ENCODE peak calls at places on chromosomes 1 and 21, in seven cellular contexts. X, J, F, A, N, M and C are unnamed samples.

GRCh38 chr1:3018576-3018975 is 2.7 kb upstream of the ACTRT2 start:
- DNase-seq in X (no peak), J (no peak), F (no peak), A (no peak), N (no peak), M (no peak), C (no peak)

GRCh38 chr1:2314297-2314802 is 77.0 kb downstream of the MORN1 start:
- DNase-seq in X (no peak), J (peak; percentile 70), F (peak; percentile 51), A (peak; percentile 73), N (peak; percentile 23), M (peak; percentile 59), C (peak; percentile 92)

GRCh38 chr1:30718636-30719405 is 4.6 kb downstream of the MATN1 start:
- DNase-seq in X (no peak), J (peak; percentile 91), F (peak; percentile 81), A (no peak), N (peak; percentile 98), M (no peak), C (peak; percentile 94)

GRCh38 chr1:209512821-209513220 is 70.7 kb upstream of the CAMK1G start:
- DNase-seq in X (no peak), J (no peak), F (no peak), A (no peak), N (peak; percentile 24), M (no peak), C (no peak)

GRCh38 chr1:240776237-240776636 is 164.3 kb upstream of the GREM2 start:
- DNase-seq in X (no peak), J (no peak), F (no peak), A (peak; percentile 63), N (no peak), M (no peak), C (no peak)

GRCh38 chr1:2625311-2625710 is 7.5 kb downstream of the MMEL1 start:
- DNase-seq in X (no peak), J (no peak), F (no peak), A (no peak), N (no peak), M (no peak), C (no peak)

GRCh38 chr21:44836666-44837471 is 19.0 kb upstream of the SUMO3 start:
- DNase-seq in X (no peak), J (no peak), F (no peak), A (peak; percentile 86), N (peak; percentile 25), M (peak; percentile 35), C (no peak)

GRCh38 chr1:8545078-8545477 is 227.2 kb downstream of the SLC45A1 start:
- DNase-seq in X (no peak), J (no peak), F (no peak), A (no peak), N (peak; percentile 12), M (peak; percentile 56), C (no peak)

GRCh38 chr1:64823691-64824476 is 79.0 kb downstream of the RAVER2 start:
- DNase-seq in X (no peak), J (peak; percentile 43), F (peak; percentile 75), A (peak; percentile 56), N (peak; percentile 66), M (peak; percentile 84), C (no peak)

GRCh38 chr1:114032271-114033218 is 53.3 kb downstream of the OLFML3 start:
- DNase-seq in X (no peak), J (no peak), F (no peak), A (no peak), N (peak; percentile 86), M (peak; percentile 95), C (no peak)

GRCh38 chr1:1355376-1355775 is 3.0 kb downstream of the MXRA8 start:
- DNase-seq in X (no peak), J (no peak), F (peak; percentile 58), A (peak; percentile 63), N (peak; percentile 54), M (peak; percentile 76), C (no peak)

GRCh38 chr1:84776639-84777038 is 86.4 kb upstream of the SSX2IP start:
- DNase-seq in X (no peak), J (no peak), F (no peak), A (no peak), N (no peak), M (peak; percentile 97), C (no peak)

GRCh38 chr1:84772428-84772943 is 82.2 kb upstream of the SSX2IP start:
- DNase-seq in X (peak; percentile 63), J (peak; percentile 63), F (peak; percentile 94), A (peak; percentile 58), N (peak; percentile 72), M (peak; percentile 92), C (peak; percentile 88)

GRCh38 chr1:84773195-84773594 is 82.9 kb upstream of the SSX2IP start:
- DNase-seq in X (no peak), J (no peak), F (no peak), A (no peak), N (no peak), M (peak; percentile 67), C (no peak)

GRCh38 chr1:84773933-84774497 is 83.8 kb upstream of the SSX2IP start:
- DNase-seq in X (no peak), J (no peak), F (no peak), A (no peak), N (no peak), M (no peak), C (no peak)

DNA sequence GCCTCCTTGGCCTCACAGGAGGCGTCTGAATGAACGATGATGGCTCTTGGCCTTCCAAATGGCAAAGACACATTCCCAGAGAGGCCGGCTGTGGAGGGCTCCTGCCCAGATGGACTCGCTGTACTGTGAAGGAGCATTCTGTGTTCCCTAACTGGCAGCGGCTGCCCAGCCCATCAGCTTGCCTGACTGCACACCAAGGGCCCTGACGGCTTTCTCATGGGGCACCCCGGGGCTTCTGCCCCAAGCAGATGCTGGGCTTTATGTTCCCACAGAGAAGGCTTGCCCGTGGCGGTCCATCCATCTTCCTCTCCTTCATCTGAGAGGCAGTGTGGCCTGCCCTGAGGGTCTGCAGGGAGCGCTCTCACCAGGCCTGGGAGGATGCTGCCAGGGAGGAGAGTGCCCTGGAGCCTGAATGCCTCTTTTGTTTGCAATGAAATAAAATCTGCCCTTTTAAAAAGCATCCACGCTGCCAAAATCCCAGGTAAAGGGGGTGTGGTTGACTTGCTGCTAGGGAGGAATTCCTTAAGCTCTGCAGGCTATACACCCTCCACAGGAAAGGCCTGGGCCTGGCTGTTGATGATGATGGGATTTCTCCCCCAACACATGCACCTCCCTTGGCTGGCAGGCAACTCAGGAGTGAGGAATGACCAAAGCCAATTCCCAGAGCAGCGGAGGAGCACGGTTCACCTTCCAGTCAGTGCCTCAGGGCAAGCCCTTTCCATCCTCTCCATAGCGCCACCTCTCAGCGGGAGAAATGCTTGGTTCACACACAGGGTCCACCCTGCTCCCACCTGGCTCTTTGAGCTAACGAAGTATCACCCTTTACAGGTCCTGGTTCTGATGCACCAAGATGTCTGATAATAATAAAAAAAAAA is 84.7 kb upstream of the SSX2IP start:
- DNase-seq in X (no peak), J (no peak), F (no peak), A (no peak), N (no peak), M (peak; percentile 94), C (no peak)
- TF ChIP-seq CTCF in X (peak; percentile 71), J (no peak), F (no peak), A (no peak), N (no peak), M (peak; percentile 68), C (no peak)

GRCh38 chr1:29691499-29691898 is 455.2 kb downstream of the PTPRU start:
- DNase-seq in X (no peak), J (no peak), F (no peak), A (no peak), N (no peak), M (no peak), C (no peak)

GRCh38 chr1:29690156-29690555 is 453.8 kb downstream of the PTPRU start:
- DNase-seq in X (no peak), J (no peak), F (no peak), A (no peak), N (no peak), M (no peak), C (peak; percentile 64)

GRCh38 chr1:29687601-29688244 is 451.4 kb downstream of the PTPRU start:
- DNase-seq in X (no peak), J (no peak), F (no peak), A (no peak), N (peak; percentile 33), M (no peak), C (peak; percentile 8)

GRCh38 chr1:29688477-29689365 is 452.4 kb downstream of the PTPRU start:
- DNase-seq in X (no peak), J (no peak), F (no peak), A (no peak), N (peak; percentile 76), M (peak; percentile 58), C (peak; percentile 73)

DNA sequence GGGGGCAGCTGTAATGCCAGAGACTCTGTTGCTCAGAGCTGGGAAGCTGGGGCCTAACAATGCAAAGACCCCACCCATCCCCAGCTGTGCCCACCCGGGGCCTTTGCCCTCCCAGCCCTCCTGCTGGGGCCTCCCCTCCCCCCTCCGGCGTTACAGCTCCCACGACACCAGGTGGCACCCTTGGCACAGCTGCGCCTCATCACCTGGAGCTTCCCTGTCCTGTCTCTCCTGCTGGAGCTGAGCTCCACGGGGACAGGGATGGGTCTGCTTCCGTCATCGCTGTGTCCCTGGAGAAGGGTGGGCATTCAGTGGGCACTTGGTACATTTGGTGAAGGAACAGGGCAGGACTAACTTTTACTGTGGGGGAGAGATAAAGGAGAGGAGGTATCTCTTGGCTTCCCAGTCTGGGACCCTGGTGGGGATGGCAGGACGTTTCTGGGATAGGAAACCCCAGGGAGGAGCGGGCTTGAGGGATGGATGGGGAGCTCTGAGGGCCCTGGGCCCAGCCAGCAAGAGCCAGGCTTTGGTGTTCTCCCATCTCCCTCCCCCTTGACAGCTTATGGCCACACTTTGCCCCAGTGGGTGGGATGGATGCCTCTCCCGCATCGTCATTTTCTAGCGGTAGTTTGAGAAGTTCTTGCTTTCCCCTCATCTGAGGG is 453.2 kb downstream of the PTPRU start:
- DNase-seq in X (no peak), J (no peak), F (no peak), A (no peak), N (no peak), M (no peak), C (peak; percentile 82)
- TF ChIP-seq CTCF in X (no peak), J (no peak), F (no peak), A (no peak), N (no peak), M (peak; percentile 38), C (peak; percentile 5)

GRCh38 chr1:229403573-229403972 is 30.3 kb downstream of the ACTA1 start:
- DNase-seq in X (no peak), J (no peak), F (no peak), A (no peak), N (no peak), M (no peak), C (no peak)
- TF ChIP-seq CTCF in X (peak; percentile 42), J (peak; percentile 15), F (no peak), A (peak; percentile 14), N (no peak), M (no peak), C (no peak)

GRCh38 chr1:202238914-202239313 is 45.3 kb downstream of the LGR6 start:
- DNase-seq in X (no peak), J (no peak), F (no peak), A (peak; percentile 18), N (no peak), M (no peak), C (no peak)

GRCh38 chr1:202235856-202236837 is 42.5 kb downstream of the LGR6 start:
- DNase-seq in X (peak; percentile 81), J (peak; percentile 74), F (peak; percentile 74), A (peak; percentile 88), N (peak; percentile 95), M (peak; percentile 90), C (peak; percentile 96)

GRCh38 chr1:202235003-202235660 is 41.5 kb downstream of the LGR6 start:
- DNase-seq in X (no peak), J (no peak), F (no peak), A (no peak), N (no peak), M (no peak), C (no peak)

GRCh38 chr1:202234331-202235002 is 40.9 kb downstream of the LGR6 start:
- DNase-seq in X (no peak), J (no peak), F (no peak), A (no peak), N (peak; percentile 40), M (no peak), C (no peak)

GRCh38 chr1:202237052-202237451 is 43.5 kb downstream of the LGR6 start:
- DNase-seq in X (peak; percentile 80), J (peak; percentile 33), F (no peak), A (peak; percentile 73), N (peak; percentile 27), M (peak; percentile 39), C (no peak)
- TF ChIP-seq CTCF in X (peak; percentile 94), J (peak; percentile 60), F (no peak), A (peak; percentile 58), N (peak; percentile 65), M (peak; percentile 51), C (peak; percentile 56)